ENCODE peak calls at places on chromosomes 16 and 17, in nine cellular contexts. D is ascending aorta, Q is left ventricle myocardium inferior, T is pancreas, R is BE2C, X is A549, P is astrocyte of the spinal cord, K is LNCaP clone FGC, S is thyroid gland. V is an unnamed sample.

GRCh38 chr17:48153711-48154642 is 46.4 kb downstream of the SNX11 start:
- DNase-seq in D (no peak), Q (no peak), T (peak; percentile 72), R (peak; percentile 58), X (peak; percentile 75), P (peak; percentile 68), K (no peak), S (peak; percentile 5), V (no peak)

GRCh38 chr17:73203135-73203787 is 10.4 kb downstream of the COG1 start:
- DNase-seq in D (no peak), Q (no peak), T (no peak), R (no peak), X (no peak), P (no peak), K (peak; percentile 96), S (no peak), V (peak; percentile 54)

GRCh38 chr17:82219083-82219482 is 6.4 kb upstream of the CCDC57 start:
- DNase-seq in D (no peak), Q (no peak), T (no peak), R (no peak), X (no peak), P (no peak), K (no peak), S (no peak), V (no peak)

GRCh38 chr16:11045441-11045840 is 101.1 kb downstream of the CLEC16A start:
- DNase-seq in D (no peak), Q (no peak), T (no peak), R (no peak), X (no peak), P (no peak), K (no peak), S (no peak), V (no peak)

GRCh38 chr17:11388061-11388460 is 147.0 kb downstream of the SHISA6 start:
- DNase-seq in D (no peak), Q (no peak), T (no peak), R (no peak), X (no peak), P (no peak), K (no peak), S (no peak), V (no peak)

GRCh38 chr17:45311406-45311761 is 5.4 kb downstream of the MAP3K14 start:
- DNase-seq in D (no peak), Q (no peak), T (no peak), R (peak; percentile 37), X (no peak), P (no peak), K (no peak), S (no peak), V (no peak)

GRCh38 chr16:53282975-53283946 is 151.0 kb upstream of the RBL2 start:
- DNase-seq in D (no peak), Q (no peak), T (no peak), R (no peak), X (peak; percentile 58), P (peak; percentile 42), K (peak; percentile 58), S (no peak), V (no peak)

GRCh38 chr16:85724936-85725335 is 26.0 kb downstream of the C16orf74 start:
- DNase-seq in D (no peak), Q (no peak), T (no peak), R (no peak), X (no peak), P (no peak), K (no peak), S (no peak), V (no peak)

GRCh38 chr17:73293480-73293911 is 18.3 kb downstream of the CDC42EP4 start:
- DNase-seq in D (peak; percentile 31), Q (peak; percentile 60), T (peak; percentile 77), R (no peak), X (no peak), P (peak; percentile 78), K (no peak), S (peak; percentile 96), V (peak; percentile 78)

GRCh38 chr17:27285501-27285900 is 8.4 kb upstream of the WSB1 start:
- DNase-seq in D (no peak), Q (no peak), T (no peak), R (no peak), X (no peak), P (no peak), K (no peak), S (no peak), V (no peak)

GRCh38 chr16:87995644-87996043 is 44.4 kb downstream of the BANP start:
- DNase-seq in D (no peak), Q (no peak), T (no peak), R (no peak), X (no peak), P (no peak), K (no peak), S (no peak), V (no peak)

GRCh38 chr17:45261577-45262515 is at the start of gene SPATA32:
- DNase-seq in D (no peak), Q (peak; percentile 68), T (peak; percentile 69), R (peak; percentile 37), X (no peak), P (no peak), K (no peak), S (peak; percentile 86), V (peak; percentile 51)

GRCh38 chr17:73625975-73626706 is 18.1 kb downstream of the SDK2 start:
- DNase-seq in D (no peak), Q (peak; percentile 53), T (no peak), R (no peak), X (no peak), P (no peak), K (no peak), S (peak; percentile 99), V (peak; percentile 72)

GRCh38 chr16:58096249-58096648 is 32.9 kb downstream of the CFAP20 start:
- DNase-seq in D (no peak), Q (no peak), T (no peak), R (no peak), X (no peak), P (no peak), K (no peak), S (no peak), V (no peak)

GRCh38 chr16:30565526-30565925 is 6.0 kb downstream of the ZNF688 start:
- DNase-seq in D (no peak), Q (no peak), T (no peak), R (no peak), X (no peak), P (no peak), K (no peak), S (no peak), V (no peak)

GRCh38 chr17:72788950-72789585 is 303.4 kb downstream of the SLC39A11 start:
- DNase-seq in D (no peak), Q (no peak), T (no peak), R (no peak), X (no peak), P (peak; percentile 14), K (no peak), S (no peak), V (no peak)

GRCh38 chr17:8072727-8073461 is 14.6 kb downstream of the ALOX12B start:
- DNase-seq in D (no peak), Q (no peak), T (no peak), R (no peak), X (no peak), P (no peak), K (no peak), S (no peak), V (no peak)

DNA sequence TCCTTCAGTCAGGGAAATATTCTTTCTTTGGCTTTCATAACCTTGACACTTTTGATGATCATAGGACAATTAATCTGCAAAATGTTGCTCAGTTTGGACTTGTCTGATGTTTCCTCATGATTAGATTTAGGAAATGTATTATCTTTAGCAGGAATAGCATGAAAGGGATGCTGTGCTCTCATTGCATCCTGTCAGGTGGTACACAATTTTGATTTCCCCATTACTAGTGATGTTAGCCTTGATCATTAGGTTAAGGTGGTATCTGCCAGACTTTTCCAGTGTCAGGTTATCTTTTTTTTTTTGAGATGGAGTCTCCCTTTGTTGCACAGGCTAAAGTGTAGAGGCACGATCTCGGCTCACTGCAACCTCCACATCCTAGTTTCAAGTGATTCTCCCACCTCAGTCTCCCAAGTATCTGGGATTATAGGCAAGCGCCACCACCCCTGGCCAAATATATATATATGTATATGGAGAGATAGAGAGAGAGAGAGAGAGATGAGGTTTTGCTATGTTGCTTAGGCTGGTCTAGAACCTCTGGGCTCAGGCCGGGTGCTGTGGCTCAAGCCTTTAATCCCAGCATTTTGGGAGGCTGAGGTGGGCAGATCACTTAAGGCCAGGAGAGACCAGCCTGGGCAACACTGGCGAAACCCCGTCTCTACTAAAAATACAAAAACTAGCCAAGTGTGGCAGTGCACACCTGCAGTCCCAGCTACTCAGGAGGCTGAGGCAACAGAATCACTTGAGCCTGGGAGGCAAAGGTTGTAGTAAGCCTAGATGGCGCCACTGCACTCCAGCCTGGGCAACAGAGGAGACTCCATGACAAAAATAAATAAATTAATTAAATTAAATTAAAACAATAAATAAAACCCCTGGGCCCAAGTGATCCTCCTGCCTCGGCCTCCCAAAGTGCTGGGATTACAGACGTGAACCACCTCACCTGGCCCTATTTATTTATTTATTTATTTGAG is 15.8 kb upstream of the CAVIN1 start:
- DNase-seq in D (no peak), Q (no peak), T (no peak), R (peak; percentile 43), X (no peak), P (no peak), K (no peak), S (peak; percentile 36), V (no peak)
- TF ChIP-seq CTCF in D (peak; percentile 41), Q (peak; percentile 42), T (peak; percentile 15), R (peak; percentile 50), X (peak; percentile 45), P (peak; percentile 56), K (no peak), S (peak; percentile 9), V (no peak)

GRCh38 chr17:17258998-17259397 is 22.0 kb upstream of the FLCN start:
- DNase-seq in D (no peak), Q (no peak), T (no peak), R (no peak), X (no peak), P (no peak), K (no peak), S (no peak), V (no peak)
- TF ChIP-seq CTCF in D (no peak), Q (no peak), T (no peak), R (no peak), X (no peak), P (no peak), K (no peak), S (no peak), V (no peak)

DNA sequence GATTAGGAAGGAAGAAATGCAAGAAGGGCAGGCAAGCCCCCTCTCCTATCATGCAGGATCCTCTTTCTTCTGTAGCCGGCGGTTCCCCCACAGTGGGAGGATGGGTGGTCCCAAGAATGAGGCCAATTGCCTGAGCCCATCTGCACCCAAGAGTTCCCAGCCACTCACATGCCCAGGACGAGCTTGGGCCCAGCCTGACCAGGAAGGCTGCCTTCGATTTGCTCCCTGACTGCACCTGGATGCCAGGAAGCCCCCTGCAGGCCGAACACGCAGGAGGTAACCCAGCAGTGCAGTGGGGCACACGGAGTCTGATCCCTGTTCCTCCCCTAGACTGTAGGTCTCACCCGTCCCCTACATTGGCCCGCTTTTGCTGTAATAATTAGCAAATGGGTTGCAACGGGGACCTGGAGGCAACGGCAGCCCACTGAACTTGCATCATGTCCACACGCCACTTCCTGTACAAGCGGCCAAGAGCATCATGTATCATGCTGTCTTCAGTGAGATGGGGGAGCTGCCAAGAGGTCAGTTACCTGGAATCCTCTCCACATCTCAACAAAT is 67.5 kb downstream of the AMFR start:
- DNase-seq in D (no peak), Q (peak; percentile 15), T (no peak), R (peak; percentile 23), X (no peak), P (no peak), K (no peak), S (no peak), V (no peak)
- TF ChIP-seq CTCF in D (no peak), Q (no peak), T (no peak), R (peak; percentile 17), X (no peak), P (peak; percentile 12), K (no peak), S (no peak), V (no peak)

GRCh38 chr16:78396046-78396445 is 296.6 kb downstream of the WWOX start:
- DNase-seq in D (no peak), Q (no peak), T (no peak), R (no peak), X (peak; percentile 5), P (no peak), K (no peak), S (no peak), V (no peak)
- TF ChIP-seq CTCF in D (no peak), Q (peak; percentile 41), T (peak; percentile 12), R (peak; percentile 17), X (no peak), P (no peak), K (peak; percentile 14), S (peak; percentile 11), V (no peak)